ENCODE peak calls at places on chromosomes 4 and X, in five cellular contexts. M, F, S, W and G are unnamed samples.

GRCh38 chr4:10281996-10282395 is 165.4 kb upstream of the WDR1 start:
- DNase-seq in M (no peak), W (no peak), S (no peak), F (no peak), G (no peak)

GRCh38 chrX:40177942-40178715 is 80.4 kb upstream of the BCOR start:
- DNase-seq in M (no peak), W (no peak), S (no peak), F (no peak), G (no peak)

GRCh38 chrX:118226060-118226428 is 109.4 kb upstream of the KLHL13 start:
- DNase-seq in M (no peak), W (no peak), S (no peak), F (peak; percentile 21), G (no peak)

GRCh38 chrX:136032370-136032769 is 47.1 kb downstream of the SLC9A6 start:
- DNase-seq in S (no peak), F (no peak), W (no peak), M (no peak), G (no peak)

GRCh38 chr4:56803473-56803872 is 18.0 kb downstream of the SPINK2 start:
- DNase-seq in M (peak; percentile 57), W (peak; percentile 37), F (no peak), S (no peak), G (no peak)

GRCh38 chr4:146506272-146506671 is 15.5 kb downstream of the SLC10A7 start:
- DNase-seq in S (no peak), F (no peak), M (no peak), W (no peak), G (no peak)

GRCh38 chr4:74838746-74839370 is 44.5 kb upstream of the BTC start:
- DNase-seq in F (no peak), S (no peak), M (no peak), W (peak; percentile 34), G (no peak)

GRCh38 chr4:152460488-152460887 is 75.4 kb downstream of the FBXW7 start:
- DNase-seq in S (no peak), F (no peak), W (peak; percentile 57), M (peak; percentile 45), G (no peak)

GRCh38 chr4:76850010-76850441 is 47.9 kb downstream of the SOWAHB start:
- DNase-seq in F (no peak), S (no peak), M (no peak), W (peak; percentile 97), G (no peak)

GRCh38 chr4:183721207-183722081 is 62.4 kb downstream of the TRAPPC11 start:
- DNase-seq in F (peak; percentile 49), S (no peak), M (peak; percentile 57), W (peak; percentile 36), G (peak; percentile 83)

GRCh38 chr4:176641237-176641636 is 151.5 kb downstream of the VEGFC start:
- DNase-seq in F (no peak), W (no peak), S (no peak), M (no peak), G (no peak)

GRCh38 chr4:25104561-25104960 is 55.7 kb downstream of the SEPSECS start:
- DNase-seq in W (no peak), S (no peak), F (no peak), M (no peak), G (peak; percentile 83)

GRCh38 chr4:95363966-95364365 is 184.8 kb downstream of the UNC5C start:
- DNase-seq in M (no peak), F (no peak), W (no peak), S (no peak), G (no peak)

GRCh38 chr4:187006189-187006618 is 282.5 kb upstream of the FAT1 start:
- DNase-seq in F (no peak), M (no peak), S (no peak), W (peak; percentile 34), G (no peak)

GRCh38 chr4:8763966-8764901 is 107.4 kb downstream of the HMX1 start:
- DNase-seq in F (no peak), S (no peak), W (no peak), M (no peak), G (no peak)